ENCODE peak calls at places on chromosomes 1 and 21, in seven cellular contexts. X is AML-193, Q is small intestine, U is amniotic stem cell, C is midbrain, V is NCI-H1105 treated with DMSO at 0.1 percent for 48 hours, I is NCI-H524. Y is an unnamed sample.

GRCh38 chr1:210025870-210026269 is 87.9 kb downstream of the SYT14 start:
- DNase-seq in Q (no peak), X (no peak), C (no peak), I (no peak), V (no peak), U (no peak), Y (no peak)

GRCh38 chr1:217133958-217134856 is 411.0 kb upstream of the ESRRG start:
- DNase-seq in C (no peak), X (no peak), Q (no peak), V (no peak), U (no peak), I (no peak), Y (no peak)

GRCh38 chr21:23067672-23068071 is 2069.5 kb downstream of the NCAM2 start:
- DNase-seq in X (no peak), U (no peak), I (no peak), Q (no peak), V (no peak), C (no peak), Y (no peak)

GRCh38 chr1:111955755-111956154 is 33.7 kb downstream of the KCND3 start:
- DNase-seq in X (no peak), U (no peak), C (no peak), Q (no peak), V (peak), I (peak), Y (no peak)

GRCh38 chr1:226597616-226598454 is 49.3 kb downstream of the STUM start:
- DNase-seq in I (no peak), U (no peak), V (no peak), C (no peak), Q (no peak), X (no peak), Y (no peak)

GRCh38 chr1:29655145-29655544 is 418.8 kb downstream of the PTPRU start:
- DNase-seq in X (no peak), Q (no peak), U (no peak), C (no peak), I (no peak), V (no peak), Y (no peak)

GRCh38 chr1:229600229-229600628 is 25.7 kb downstream of the TAF5L start:
- DNase-seq in X (no peak), U (no peak), I (no peak), C (no peak), V (no peak), Q (no peak), Y (no peak)

GRCh38 chr1:230176871-230177411 is 109.9 kb downstream of the GALNT2 start:
- DNase-seq in V (no peak), I (peak), U (no peak), Q (no peak), C (peak), X (no peak), Y (no peak)

GRCh38 chr21:44304041-44304738 is 4.3 kb downstream of the PFKL start:
- DNase-seq in X (no peak), C (peak), U (no peak), Q (peak), I (no peak), V (no peak), Y (no peak)

GRCh38 chr1:220251272-220251671 is 21.0 kb downstream of the RAB3GAP2 start:
- DNase-seq in C (no peak), V (no peak), X (no peak), Q (no peak), I (no peak), U (no peak), Y (no peak)

GRCh38 chr21:35401476-35401875 is 352.4 kb upstream of the RUNX1 start:
- DNase-seq in V (no peak), U (no peak), Q (no peak), X (no peak), C (no peak), I (no peak), Y (no peak)

GRCh38 chr1:159652506-159652905 is 61.9 kb downstream of the CRP start:
- DNase-seq in U (no peak), C (no peak), Q (no peak), I (no peak), V (no peak), X (no peak), Y (no peak)

GRCh38 chr1:11736746-11737639 is 1.1 kb downstream of the AGTRAP start:
- DNase-seq in Q (peak), V (peak), U (no peak), I (peak), C (peak), X (peak), Y (peak)